ENCODE peak calls at places on chromosomes 3 and 15, in five cellular contexts. One of them, this sample, is unnamed.

GRCh38 chr3:134143828-134144390 is 106.8 kb downstream of the RYK start:
- DNase-seq in GM23248: no peak
- DNase-seq in astrocyte: no peak
- DNase-seq in H9: no peak
- DNase-seq in naive thymus-derived CD4-positive, alpha-beta T cell: no peak
- DNase-seq in this sample: no peak

GRCh38 chr3:184336484-184337230 is 743 bp upstream of the FAM131A start:
- DNase-seq in GM23248: peak; percentile 78
- DNase-seq in astrocyte: peak; percentile 62
- DNase-seq in H9: no peak
- DNase-seq in naive thymus-derived CD4-positive, alpha-beta T cell: no peak
- DNase-seq in this sample: peak; percentile 57

GRCh38 chr3:66450389-66451022 is 50.3 kb downstream of the LRIG1 start:
- DNase-seq in GM23248: peak; percentile 77
- DNase-seq in astrocyte: peak; percentile 76
- DNase-seq in H9: no peak
- DNase-seq in naive thymus-derived CD4-positive, alpha-beta T cell: no peak
- DNase-seq in this sample: peak; percentile 87

GRCh38 chr3:47716656-47717055 is 65.0 kb downstream of the SMARCC1 start:
- DNase-seq in GM23248: no peak
- DNase-seq in astrocyte: no peak
- DNase-seq in H9: no peak
- DNase-seq in naive thymus-derived CD4-positive, alpha-beta T cell: no peak
- DNase-seq in this sample: no peak

GRCh38 chr3:4978966-4979400 is 254 bp upstream of the BHLHE40 start:
- DNase-seq in GM23248: peak; percentile 99
- DNase-seq in astrocyte: peak; percentile 99
- DNase-seq in H9: peak; percentile 85
- DNase-seq in naive thymus-derived CD4-positive, alpha-beta T cell: peak; percentile 96
- DNase-seq in this sample: peak; percentile 91

GRCh38 chr3:151423091-151423490 is 37.8 kb downstream of the IGSF10 start:
- DNase-seq in GM23248: no peak
- DNase-seq in astrocyte: no peak
- DNase-seq in H9: no peak
- DNase-seq in naive thymus-derived CD4-positive, alpha-beta T cell: no peak
- DNase-seq in this sample: no peak

GRCh38 chr15:99703603-99704443 is 29.4 kb downstream of the LYSMD4 start:
- DNase-seq in GM23248: peak; percentile 93
- DNase-seq in astrocyte: peak; percentile 87
- DNase-seq in H9: no peak
- DNase-seq in naive thymus-derived CD4-positive, alpha-beta T cell: no peak
- DNase-seq in this sample: no peak

GRCh38 chr3:179463299-179463698 is 12.0 kb upstream of the GNB4 start:
- DNase-seq in GM23248: peak; percentile 28
- DNase-seq in astrocyte: no peak
- DNase-seq in H9: no peak
- DNase-seq in naive thymus-derived CD4-positive, alpha-beta T cell: no peak
- DNase-seq in this sample: no peak

GRCh38 chr3:128502712-128503111 is 9.7 kb upstream of the GATA2 start:
- DNase-seq in GM23248: no peak
- DNase-seq in astrocyte: no peak
- DNase-seq in H9: peak; percentile 22
- DNase-seq in naive thymus-derived CD4-positive, alpha-beta T cell: no peak
- DNase-seq in this sample: no peak

GRCh38 chr3:94460914-94461313 is 398.1 kb downstream of the NSUN3 start:
- DNase-seq in GM23248: no peak
- DNase-seq in astrocyte: no peak
- DNase-seq in H9: no peak
- DNase-seq in naive thymus-derived CD4-positive, alpha-beta T cell: no peak
- DNase-seq in this sample: no peak

GRCh38 chr3:120181632-120182031 is 87.4 kb upstream of the GSK3B start:
- DNase-seq in GM23248: no peak
- DNase-seq in astrocyte: no peak
- DNase-seq in H9: no peak
- DNase-seq in naive thymus-derived CD4-positive, alpha-beta T cell: no peak
- DNase-seq in this sample: no peak

GRCh38 chr15:98914626-98915025 is 93.0 kb downstream of the PGPEP1L start:
- DNase-seq in GM23248: peak; percentile 94
- DNase-seq in astrocyte: peak; percentile 97
- DNase-seq in H9: no peak
- DNase-seq in naive thymus-derived CD4-positive, alpha-beta T cell: no peak
- DNase-seq in this sample: no peak

DNA sequence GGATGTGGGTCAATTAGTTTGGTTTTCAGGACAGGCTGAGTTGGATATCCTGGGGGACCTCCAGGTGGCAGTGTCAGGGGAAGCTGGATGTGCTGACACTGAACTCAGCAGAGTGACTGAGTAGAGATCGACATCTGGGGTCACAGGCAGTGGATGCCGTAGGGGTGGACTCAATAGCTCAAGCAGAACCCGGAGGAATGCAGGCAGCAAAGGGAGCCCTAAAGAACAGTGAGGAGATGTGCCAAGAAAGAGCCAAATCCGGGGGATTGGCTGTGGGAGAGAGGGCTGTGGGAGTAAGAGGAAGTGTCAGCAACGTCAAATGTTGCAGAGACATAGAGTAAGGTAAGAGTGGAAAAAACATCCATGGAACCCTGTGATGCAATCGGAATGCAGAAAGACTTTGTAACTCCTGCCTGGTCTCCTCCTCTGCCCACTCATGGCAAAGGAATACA is 11.6 kb downstream of the CCR5AS start:
- DNase-seq in GM23248: peak; percentile 45
- DNase-seq in astrocyte: no peak
- DNase-seq in H9: peak; percentile 45
- DNase-seq in naive thymus-derived CD4-positive, alpha-beta T cell: no peak
- DNase-seq in this sample: no peak
- H3K4me1 ChIP-seq in GM23248: peaks cover 13% of the 10 kb centered on the region
- H3K4me1 ChIP-seq in astrocyte: peaks cover 8% of the 10 kb centered on the region
- H3K4me1 ChIP-seq in H9: no peaks in the 10 kb centered on the region
- H3K4me1 ChIP-seq in naive thymus-derived CD4-positive, alpha-beta T cell: no peaks in the 10 kb centered on the region
- H3K4me1 ChIP-seq in this sample: no peaks in the 10 kb centered on the region

GRCh38 chr3:14362890-14363289 is 39.5 kb upstream of the SLC6A6 start:
- DNase-seq in GM23248: no peak
- DNase-seq in astrocyte: no peak
- DNase-seq in H9: no peak
- DNase-seq in naive thymus-derived CD4-positive, alpha-beta T cell: no peak
- DNase-seq in this sample: no peak

GRCh38 chr3:14363379-14363778 is 39.0 kb upstream of the SLC6A6 start:
- DNase-seq in GM23248: no peak
- DNase-seq in astrocyte: no peak
- DNase-seq in H9: no peak
- DNase-seq in naive thymus-derived CD4-positive, alpha-beta T cell: no peak
- DNase-seq in this sample: no peak

GRCh38 chr3:14364580-14365292 is 37.7 kb upstream of the SLC6A6 start:
- DNase-seq in GM23248: no peak
- DNase-seq in astrocyte: no peak
- DNase-seq in H9: no peak
- DNase-seq in naive thymus-derived CD4-positive, alpha-beta T cell: no peak
- DNase-seq in this sample: no peak

GRCh38 chr3:14366233-14366632 is 36.2 kb upstream of the SLC6A6 start:
- DNase-seq in GM23248: no peak
- DNase-seq in astrocyte: no peak
- DNase-seq in H9: no peak
- DNase-seq in naive thymus-derived CD4-positive, alpha-beta T cell: no peak
- DNase-seq in this sample: no peak

GRCh38 chr3:14363976-14364375 is 38.4 kb upstream of the SLC6A6 start:
- DNase-seq in GM23248: no peak
- DNase-seq in astrocyte: peak; percentile 47
- DNase-seq in H9: no peak
- DNase-seq in naive thymus-derived CD4-positive, alpha-beta T cell: no peak
- DNase-seq in this sample: no peak
- H3K27ac ChIP-seq in GM23248: no peak overlapping the region
- H3K27ac ChIP-seq in astrocyte: no peak overlapping the region
- H3K27ac ChIP-seq in H9: no peak overlapping the region
- H3K27ac ChIP-seq in naive thymus-derived CD4-positive, alpha-beta T cell: no peak overlapping the region
- H3K27ac ChIP-seq in this sample: no peak overlapping the region

DNA sequence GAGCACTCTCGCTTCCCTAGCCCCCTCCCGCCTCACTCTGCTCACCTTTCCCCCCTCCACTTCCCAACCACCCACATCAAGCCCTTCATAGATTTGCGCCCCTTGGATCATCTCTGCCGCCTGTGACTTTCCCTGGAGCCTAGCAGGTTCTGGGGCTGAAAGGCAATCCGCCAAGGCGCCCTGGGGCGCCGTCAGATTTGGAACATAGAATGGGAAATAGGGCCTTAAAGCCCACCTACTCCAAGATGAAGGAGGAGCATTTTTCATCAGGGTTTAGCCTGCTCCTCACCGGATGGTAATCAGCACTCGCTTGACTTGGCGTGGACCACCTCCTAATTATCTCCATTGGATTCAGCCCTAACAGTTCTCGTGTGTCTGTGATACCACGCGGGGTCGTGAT is 1.3 kb downstream of the CPNE4 start:
- DNase-seq in GM23248: no peak
- DNase-seq in astrocyte: no peak
- DNase-seq in H9: no peak
- DNase-seq in naive thymus-derived CD4-positive, alpha-beta T cell: no peak
- DNase-seq in this sample: no peak
- H3K27me3 ChIP-seq in GM23248: peaks cover 30% of the 10 kb centered on the region
- H3K27me3 ChIP-seq in astrocyte: peaks cover 35% of the 10 kb centered on the region
- H3K27me3 ChIP-seq in H9: no peaks in the 10 kb centered on the region
- H3K27me3 ChIP-seq in naive thymus-derived CD4-positive, alpha-beta T cell: peaks cover 20% of the 10 kb centered on the region
- H3K27me3 ChIP-seq in this sample: peaks cover 53% of the 10 kb centered on the region

GRCh38 chr3:50610992-50611463 is 546 bp downstream of the CISH start:
- DNase-seq in GM23248: no peak
- DNase-seq in astrocyte: no peak
- DNase-seq in H9: no peak
- DNase-seq in naive thymus-derived CD4-positive, alpha-beta T cell: no peak
- DNase-seq in this sample: no peak
- H3K4me1 ChIP-seq in GM23248: no peaks in the 10 kb centered on the region
- H3K4me1 ChIP-seq in astrocyte: peaks cover 13% of the 10 kb centered on the region
- H3K4me1 ChIP-seq in H9: no peaks in the 10 kb centered on the region
- H3K4me1 ChIP-seq in naive thymus-derived CD4-positive, alpha-beta T cell: peaks cover 56% of the 10 kb centered on the region
- H3K4me1 ChIP-seq in this sample: peaks cover 82% of the 10 kb centered on the region

GRCh38 chr3:99865321-99865720 is 47.7 kb downstream of the CMSS1 start:
- DNase-seq in GM23248: peak; percentile 48
- DNase-seq in astrocyte: no peak
- DNase-seq in H9: no peak
- DNase-seq in naive thymus-derived CD4-positive, alpha-beta T cell: no peak
- DNase-seq in this sample: no peak

GRCh38 chr3:99868438-99868723 is 50.7 kb downstream of the CMSS1 start:
- DNase-seq in GM23248: peak; percentile 49
- DNase-seq in astrocyte: no peak
- DNase-seq in H9: no peak
- DNase-seq in naive thymus-derived CD4-positive, alpha-beta T cell: no peak
- DNase-seq in this sample: no peak

GRCh38 chr3:99864289-99864688 is 46.6 kb downstream of the CMSS1 start:
- DNase-seq in GM23248: no peak
- DNase-seq in astrocyte: no peak
- DNase-seq in H9: no peak
- DNase-seq in naive thymus-derived CD4-positive, alpha-beta T cell: no peak
- DNase-seq in this sample: no peak

GRCh38 chr3:99867594-99868437 is 50.2 kb downstream of the CMSS1 start:
- DNase-seq in GM23248: no peak
- DNase-seq in astrocyte: no peak
- DNase-seq in H9: no peak
- DNase-seq in naive thymus-derived CD4-positive, alpha-beta T cell: no peak
- DNase-seq in this sample: no peak

DNA sequence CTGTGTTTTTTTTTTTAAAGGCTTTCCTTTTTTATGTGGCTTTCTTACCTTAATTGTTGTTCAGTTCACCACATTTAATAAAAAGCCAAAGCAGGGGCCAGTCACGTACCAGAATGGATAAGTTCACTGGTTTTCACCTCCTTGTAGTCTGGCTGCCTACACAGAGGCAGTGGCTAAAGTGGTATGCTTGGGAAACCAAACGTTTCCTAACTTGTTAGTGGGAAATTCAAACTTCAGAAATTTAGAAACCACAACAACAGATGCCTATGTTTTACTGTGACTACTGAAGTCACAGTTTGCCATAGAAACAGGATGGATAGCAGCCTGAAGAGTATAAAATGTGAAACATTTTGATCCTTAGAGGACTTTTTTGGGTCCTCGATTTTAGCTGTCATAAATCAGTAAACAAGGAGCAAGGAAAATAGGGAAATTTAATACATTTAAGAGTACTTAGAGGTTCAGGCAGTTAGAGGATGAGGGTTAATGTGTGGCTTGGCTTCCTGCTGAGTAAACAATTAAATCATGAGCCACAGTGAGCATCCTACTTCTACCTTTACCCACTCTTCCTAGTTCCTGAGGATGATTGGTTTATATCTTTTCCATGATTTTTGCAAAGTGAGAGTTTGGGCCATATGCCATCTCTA is 48.6 kb downstream of the CMSS1 start:
- DNase-seq in GM23248: peak; percentile 86
- DNase-seq in astrocyte: peak; percentile 90
- DNase-seq in H9: no peak
- DNase-seq in naive thymus-derived CD4-positive, alpha-beta T cell: peak; percentile 28
- DNase-seq in this sample: no peak
- H3K27ac ChIP-seq in GM23248: peak overlapping the region; percentile 81
- H3K27ac ChIP-seq in astrocyte: peak overlapping the region; percentile 81
- H3K27ac ChIP-seq in H9: no peak overlapping the region
- H3K27ac ChIP-seq in naive thymus-derived CD4-positive, alpha-beta T cell: no peak overlapping the region
- H3K27ac ChIP-seq in this sample: no peak overlapping the region

GRCh38 chr15:80268101-80268500 is 16.1 kb upstream of the CTXND1 start:
- DNase-seq in GM23248: no peak
- DNase-seq in astrocyte: no peak
- DNase-seq in H9: no peak
- DNase-seq in naive thymus-derived CD4-positive, alpha-beta T cell: no peak
- DNase-seq in this sample: no peak
- H3K27me3 ChIP-seq in GM23248: no peaks in the 10 kb centered on the region
- H3K27me3 ChIP-seq in astrocyte: no peaks in the 10 kb centered on the region
- H3K27me3 ChIP-seq in H9: peaks cover 3% of the 10 kb centered on the region
- H3K27me3 ChIP-seq in naive thymus-derived CD4-positive, alpha-beta T cell: no peaks in the 10 kb centered on the region
- H3K27me3 ChIP-seq in this sample: no peaks in the 10 kb centered on the region